ENCODE peak calls at places on chromosomes 12 and 14, in ten cellular contexts. One of them, this sample, is unnamed.

GRCh38 chr14:37232907-37233481 is 35.3 kb downstream of the MIPOL1 start:
- DNase-seq in upper lobe of left lung: no peak
- DNase-seq in tibial artery: no peak
- DNase-seq in heart right ventricle: no peak
- DNase-seq in left ventricle myocardium inferior: no peak
- DNase-seq in sigmoid colon: no peak
- DNase-seq in cardiac muscle cell: peak; percentile 44
- DNase-seq in left lung: no peak
- DNase-seq in lower lobe of right lung: no peak
- DNase-seq in hepatocyte: peak; percentile 51
- DNase-seq in this sample: peak; percentile 51

GRCh38 chr14:78933948-78934524 is 763.9 kb downstream of the NRXN3 start:
- DNase-seq in upper lobe of left lung: no peak
- DNase-seq in tibial artery: no peak
- DNase-seq in heart right ventricle: no peak
- DNase-seq in left ventricle myocardium inferior: no peak
- DNase-seq in sigmoid colon: no peak
- DNase-seq in cardiac muscle cell: peak; percentile 33
- DNase-seq in left lung: no peak
- DNase-seq in lower lobe of right lung: no peak
- DNase-seq in hepatocyte: peak; percentile 45
- DNase-seq in this sample: no peak

GRCh38 chr14:22824711-22825359 is 4.9 kb upstream of the MRPL52 start:
- DNase-seq in upper lobe of left lung: no peak
- DNase-seq in tibial artery: no peak
- DNase-seq in heart right ventricle: no peak
- DNase-seq in left ventricle myocardium inferior: no peak
- DNase-seq in sigmoid colon: peak; percentile 73
- DNase-seq in cardiac muscle cell: no peak
- DNase-seq in left lung: peak; percentile 53
- DNase-seq in lower lobe of right lung: no peak
- DNase-seq in hepatocyte: peak; percentile 75
- DNase-seq in this sample: no peak

GRCh38 chr12:116861331-116861730 is 19.9 kb downstream of the HRK start:
- DNase-seq in upper lobe of left lung: no peak
- DNase-seq in tibial artery: peak; percentile 80
- DNase-seq in heart right ventricle: peak; percentile 31
- DNase-seq in left ventricle myocardium inferior: peak; percentile 52
- DNase-seq in sigmoid colon: no peak
- DNase-seq in cardiac muscle cell: no peak
- DNase-seq in left lung: no peak
- DNase-seq in lower lobe of right lung: no peak
- DNase-seq in hepatocyte: peak; percentile 49
- DNase-seq in this sample: no peak

GRCh38 chr12:124734224-124734788 is 129.4 kb downstream of the SCARB1 start:
- DNase-seq in upper lobe of left lung: no peak
- DNase-seq in tibial artery: peak; percentile 75
- DNase-seq in heart right ventricle: no peak
- DNase-seq in left ventricle myocardium inferior: peak; percentile 29
- DNase-seq in sigmoid colon: no peak
- DNase-seq in cardiac muscle cell: peak; percentile 74
- DNase-seq in left lung: peak; percentile 81
- DNase-seq in lower lobe of right lung: peak; percentile 84
- DNase-seq in hepatocyte: no peak
- DNase-seq in this sample: no peak

GRCh38 chr12:21296751-21297406 is 37.8 kb downstream of the SLCO1A2 start:
- DNase-seq in upper lobe of left lung: no peak
- DNase-seq in tibial artery: no peak
- DNase-seq in heart right ventricle: no peak
- DNase-seq in left ventricle myocardium inferior: no peak
- DNase-seq in sigmoid colon: no peak
- DNase-seq in cardiac muscle cell: peak; percentile 18
- DNase-seq in left lung: no peak
- DNase-seq in lower lobe of right lung: no peak
- DNase-seq in hepatocyte: peak; percentile 18
- DNase-seq in this sample: no peak

GRCh38 chr14:91281346-91281745 is 36.8 kb upstream of the GPR68 start:
- DNase-seq in upper lobe of left lung: no peak
- DNase-seq in tibial artery: no peak
- DNase-seq in heart right ventricle: no peak
- DNase-seq in left ventricle myocardium inferior: no peak
- DNase-seq in sigmoid colon: no peak
- DNase-seq in cardiac muscle cell: no peak
- DNase-seq in left lung: no peak
- DNase-seq in lower lobe of right lung: no peak
- DNase-seq in hepatocyte: no peak
- DNase-seq in this sample: no peak

GRCh38 chr12:1799068-1799881 is 21.1 kb upstream of the LRTM2 start:
- DNase-seq in upper lobe of left lung: no peak
- DNase-seq in tibial artery: peak; percentile 62
- DNase-seq in heart right ventricle: no peak
- DNase-seq in left ventricle myocardium inferior: no peak
- DNase-seq in sigmoid colon: no peak
- DNase-seq in cardiac muscle cell: no peak
- DNase-seq in left lung: no peak
- DNase-seq in lower lobe of right lung: no peak
- DNase-seq in hepatocyte: no peak
- DNase-seq in this sample: no peak

GRCh38 chr12:48750215-48750614 is 33.7 kb upstream of the CCNT1 start:
- DNase-seq in upper lobe of left lung: no peak
- DNase-seq in tibial artery: no peak
- DNase-seq in heart right ventricle: no peak
- DNase-seq in left ventricle myocardium inferior: no peak
- DNase-seq in sigmoid colon: no peak
- DNase-seq in cardiac muscle cell: no peak
- DNase-seq in left lung: no peak
- DNase-seq in lower lobe of right lung: no peak
- DNase-seq in hepatocyte: no peak
- DNase-seq in this sample: no peak

GRCh38 chr12:69052613-69053408 is 119.8 kb upstream of the CPM start:
- DNase-seq in upper lobe of left lung: no peak
- DNase-seq in tibial artery: no peak
- DNase-seq in heart right ventricle: no peak
- DNase-seq in left ventricle myocardium inferior: no peak
- DNase-seq in sigmoid colon: no peak
- DNase-seq in cardiac muscle cell: no peak
- DNase-seq in left lung: no peak
- DNase-seq in lower lobe of right lung: no peak
- DNase-seq in hepatocyte: peak; percentile 52
- DNase-seq in this sample: no peak
- TF ChIP-seq CTCF in upper lobe of left lung: no peak
- TF ChIP-seq CTCF in tibial artery: no peak
- TF ChIP-seq CTCF in heart right ventricle: no peak
- TF ChIP-seq CTCF in left ventricle myocardium inferior: no peak
- TF ChIP-seq CTCF in sigmoid colon: no peak
- TF ChIP-seq CTCF in cardiac muscle cell: no peak
- TF ChIP-seq CTCF in left lung: no peak
- TF ChIP-seq CTCF in lower lobe of right lung: no peak
- TF ChIP-seq CTCF in hepatocyte: no peak
- TF ChIP-seq CTCF in this sample: no peak

GRCh38 chr14:61549425-61549824 is 145.9 kb upstream of the HIF1A start:
- DNase-seq in upper lobe of left lung: no peak
- DNase-seq in tibial artery: no peak
- DNase-seq in heart right ventricle: no peak
- DNase-seq in left ventricle myocardium inferior: no peak
- DNase-seq in sigmoid colon: no peak
- DNase-seq in cardiac muscle cell: no peak
- DNase-seq in left lung: no peak
- DNase-seq in lower lobe of right lung: no peak
- DNase-seq in hepatocyte: no peak
- DNase-seq in this sample: no peak
- H3K4me1 ChIP-seq in upper lobe of left lung: peaks cover 33% of the 10 kb centered on the region
- H3K4me1 ChIP-seq in tibial artery: peaks cover 41% of the 10 kb centered on the region
- H3K4me1 ChIP-seq in heart right ventricle: peaks cover 55% of the 10 kb centered on the region
- H3K4me1 ChIP-seq in left ventricle myocardium inferior: peaks cover 62% of the 10 kb centered on the region
- H3K4me1 ChIP-seq in sigmoid colon: peaks cover 8% of the 10 kb centered on the region
- H3K4me1 ChIP-seq in cardiac muscle cell: peaks cover 11% of the 10 kb centered on the region
- H3K4me1 ChIP-seq in left lung: peaks cover 14% of the 10 kb centered on the region
- H3K4me1 ChIP-seq in lower lobe of right lung: peaks cover 44% of the 10 kb centered on the region
- H3K4me1 ChIP-seq in hepatocyte: peaks cover 5% of the 10 kb centered on the region
- H3K4me1 ChIP-seq in this sample: no peaks in the 10 kb centered on the region

GRCh38 chr12:565589-566105 is 97.6 kb downstream of the NINJ2 start:
- DNase-seq in upper lobe of left lung: no peak
- DNase-seq in tibial artery: no peak
- DNase-seq in heart right ventricle: no peak
- DNase-seq in left ventricle myocardium inferior: no peak
- DNase-seq in sigmoid colon: no peak
- DNase-seq in cardiac muscle cell: no peak
- DNase-seq in left lung: no peak
- DNase-seq in lower lobe of right lung: no peak
- DNase-seq in hepatocyte: no peak
- DNase-seq in this sample: peak; percentile 43

GRCh38 chr12:562634-563033 is 100.6 kb downstream of the NINJ2 start:
- DNase-seq in upper lobe of left lung: no peak
- DNase-seq in tibial artery: no peak
- DNase-seq in heart right ventricle: no peak
- DNase-seq in left ventricle myocardium inferior: no peak
- DNase-seq in sigmoid colon: no peak
- DNase-seq in cardiac muscle cell: no peak
- DNase-seq in left lung: no peak
- DNase-seq in lower lobe of right lung: no peak
- DNase-seq in hepatocyte: no peak
- DNase-seq in this sample: no peak

GRCh38 chr12:563899-564298 is 99.3 kb downstream of the NINJ2 start:
- DNase-seq in upper lobe of left lung: no peak
- DNase-seq in tibial artery: no peak
- DNase-seq in heart right ventricle: no peak
- DNase-seq in left ventricle myocardium inferior: no peak
- DNase-seq in sigmoid colon: no peak
- DNase-seq in cardiac muscle cell: no peak
- DNase-seq in left lung: no peak
- DNase-seq in lower lobe of right lung: no peak
- DNase-seq in hepatocyte: no peak
- DNase-seq in this sample: no peak

GRCh38 chr12:563250-563781 is 99.9 kb downstream of the NINJ2 start:
- DNase-seq in upper lobe of left lung: no peak
- DNase-seq in tibial artery: no peak
- DNase-seq in heart right ventricle: no peak
- DNase-seq in left ventricle myocardium inferior: no peak
- DNase-seq in sigmoid colon: no peak
- DNase-seq in cardiac muscle cell: no peak
- DNase-seq in left lung: no peak
- DNase-seq in lower lobe of right lung: no peak
- DNase-seq in hepatocyte: no peak
- DNase-seq in this sample: no peak

GRCh38 chr12:565161-565560 is 98.1 kb downstream of the NINJ2 start:
- DNase-seq in upper lobe of left lung: no peak
- DNase-seq in tibial artery: no peak
- DNase-seq in heart right ventricle: no peak
- DNase-seq in left ventricle myocardium inferior: no peak
- DNase-seq in sigmoid colon: no peak
- DNase-seq in cardiac muscle cell: no peak
- DNase-seq in left lung: no peak
- DNase-seq in lower lobe of right lung: no peak
- DNase-seq in hepatocyte: no peak
- DNase-seq in this sample: peak; percentile 23
- H3K4me3 ChIP-seq in upper lobe of left lung: no peak overlapping the region
- H3K4me3 ChIP-seq in tibial artery: no peak overlapping the region
- H3K4me3 ChIP-seq in heart right ventricle: no peak overlapping the region
- H3K4me3 ChIP-seq in left ventricle myocardium inferior: no peak overlapping the region
- H3K4me3 ChIP-seq in sigmoid colon: no peak overlapping the region
- H3K4me3 ChIP-seq in cardiac muscle cell: no peak overlapping the region
- H3K4me3 ChIP-seq in left lung: no peak overlapping the region
- H3K4me3 ChIP-seq in lower lobe of right lung: no peak overlapping the region
- H3K4me3 ChIP-seq in hepatocyte: no peak overlapping the region
- H3K4me3 ChIP-seq in this sample: no peak overlapping the region

GRCh38 chr12:107096571-107096970 is 3.2 kb upstream of the CRY1 start:
- DNase-seq in upper lobe of left lung: peak; percentile 13
- DNase-seq in tibial artery: no peak
- DNase-seq in heart right ventricle: no peak
- DNase-seq in left ventricle myocardium inferior: no peak
- DNase-seq in sigmoid colon: no peak
- DNase-seq in cardiac muscle cell: no peak
- DNase-seq in left lung: no peak
- DNase-seq in lower lobe of right lung: no peak
- DNase-seq in hepatocyte: no peak
- DNase-seq in this sample: no peak

GRCh38 chr12:107091989-107092641 is 1.2 kb downstream of the CRY1 start:
- DNase-seq in upper lobe of left lung: no peak
- DNase-seq in tibial artery: no peak
- DNase-seq in heart right ventricle: no peak
- DNase-seq in left ventricle myocardium inferior: no peak
- DNase-seq in sigmoid colon: no peak
- DNase-seq in cardiac muscle cell: peak; percentile 82
- DNase-seq in left lung: no peak
- DNase-seq in lower lobe of right lung: no peak
- DNase-seq in hepatocyte: peak; percentile 91
- DNase-seq in this sample: no peak

GRCh38 chr12:107091381-107091780 is 2.0 kb downstream of the CRY1 start:
- DNase-seq in upper lobe of left lung: no peak
- DNase-seq in tibial artery: no peak
- DNase-seq in heart right ventricle: no peak
- DNase-seq in left ventricle myocardium inferior: no peak
- DNase-seq in sigmoid colon: no peak
- DNase-seq in cardiac muscle cell: no peak
- DNase-seq in left lung: no peak
- DNase-seq in lower lobe of right lung: no peak
- DNase-seq in hepatocyte: peak; percentile 44
- DNase-seq in this sample: no peak

GRCh38 chr12:107093547-107094448 is at the start of gene CRY1:
- DNase-seq in upper lobe of left lung: peak; percentile 99
- DNase-seq in tibial artery: peak; percentile 97
- DNase-seq in heart right ventricle: peak; percentile 96
- DNase-seq in left ventricle myocardium inferior: peak; percentile 96
- DNase-seq in sigmoid colon: peak; percentile 98
- DNase-seq in cardiac muscle cell: peak; percentile 98
- DNase-seq in left lung: peak; percentile 96
- DNase-seq in lower lobe of right lung: peak; percentile 97
- DNase-seq in hepatocyte: peak; percentile 98
- DNase-seq in this sample: peak; percentile 97

DNA sequence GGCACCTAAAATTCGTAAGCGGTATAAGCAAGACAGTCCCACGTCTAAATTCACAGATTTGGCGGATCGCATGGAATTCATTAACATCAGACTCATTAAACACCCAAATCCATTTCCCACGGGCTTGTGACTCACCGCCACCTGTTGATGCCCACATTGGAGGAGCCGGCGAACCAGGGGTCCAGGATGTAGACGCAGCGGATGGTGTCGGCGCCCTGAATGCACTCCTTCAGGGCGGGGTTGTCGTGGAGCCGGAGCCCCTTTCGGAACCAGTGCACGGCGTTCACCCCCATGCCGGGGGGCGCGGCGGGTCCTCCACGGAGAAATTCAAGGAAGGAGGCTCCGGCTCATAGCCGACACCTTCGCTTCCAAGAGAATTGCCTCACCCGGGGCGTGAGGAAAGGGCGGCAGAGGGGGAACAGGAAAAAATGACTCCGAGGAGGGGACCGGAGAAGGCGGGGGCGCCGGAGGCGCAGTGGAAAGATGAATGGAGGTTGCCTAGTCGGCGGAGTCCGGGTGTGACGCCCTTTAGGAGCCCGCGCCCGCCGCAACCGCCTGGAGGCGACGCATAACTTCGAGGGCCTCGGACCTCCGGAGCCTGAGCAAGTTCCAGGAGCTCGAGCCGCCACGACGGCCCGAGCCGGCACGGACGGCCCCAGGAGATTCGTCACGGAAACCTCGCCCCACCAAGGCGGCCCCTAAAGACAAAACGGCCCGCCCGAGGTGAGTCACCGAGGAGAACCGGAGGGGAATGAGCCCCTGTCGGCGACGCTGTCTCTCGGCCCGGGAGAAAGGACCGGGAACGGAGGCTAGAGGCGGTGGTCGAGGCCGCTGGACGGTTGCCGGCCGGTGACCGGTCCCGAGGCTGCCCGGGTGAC is 441 bp downstream of the CRY1 start:
- DNase-seq in upper lobe of left lung: peak; percentile 93
- DNase-seq in tibial artery: no peak
- DNase-seq in heart right ventricle: no peak
- DNase-seq in left ventricle myocardium inferior: peak; percentile 46
- DNase-seq in sigmoid colon: peak; percentile 82
- DNase-seq in cardiac muscle cell: peak; percentile 61
- DNase-seq in left lung: peak; percentile 63
- DNase-seq in lower lobe of right lung: peak; percentile 75
- DNase-seq in hepatocyte: peak; percentile 62
- DNase-seq in this sample: peak; percentile 66
- TF ChIP-seq CTCF in upper lobe of left lung: no peak
- TF ChIP-seq CTCF in tibial artery: peak; percentile 4
- TF ChIP-seq CTCF in heart right ventricle: no peak
- TF ChIP-seq CTCF in left ventricle myocardium inferior: no peak
- TF ChIP-seq CTCF in sigmoid colon: no peak
- TF ChIP-seq CTCF in cardiac muscle cell: peak; percentile 3
- TF ChIP-seq CTCF in left lung: no peak
- TF ChIP-seq CTCF in lower lobe of right lung: no peak
- TF ChIP-seq CTCF in hepatocyte: no peak
- TF ChIP-seq CTCF in this sample: no peak

This sample was measured in mucosa of descending colon.